ENCODE peak calls at places on chromosome 10, in seven cellular contexts. One of them, this sample, is unnamed.

GRCh38 chr10:98516352-98516751 is 69.6 kb upstream of the HPS1 start:
- DNase-seq in prostate gland: no peak
- DNase-seq in activated naive CD8-positive, alpha-beta T cell treated with anti-CD3 and anti-CD28 coated beads, Interleukin-2, amount 10 ng/mL, durations not matched to agents 7 days and 5 days: no peak
- DNase-seq in GM18507: no peak
- DNase-seq in NCI-H1105: no peak
- DNase-seq in non-pigmented ciliary epithelial cell: no peak
- DNase-seq in endodermal cell: no peak
- DNase-seq in this sample: peak; percentile 85

GRCh38 chr10:112949875-112950507 is at the start of gene TCF7L2:
- DNase-seq in endodermal cell: peak; percentile 99
- DNase-seq in NCI-H1105: peak; percentile 74
- DNase-seq in non-pigmented ciliary epithelial cell: peak; percentile 71
- DNase-seq in prostate gland: peak; percentile 97
- DNase-seq in GM18507: no peak
- DNase-seq in activated naive CD8-positive, alpha-beta T cell treated with anti-CD3 and anti-CD28 coated beads, Interleukin-2, amount 10 ng/mL, durations not matched to agents 7 days and 5 days: peak; percentile 53
- DNase-seq in this sample: peak; percentile 99

GRCh38 chr10:92131271-92131820 is 159.5 kb downstream of the CPEB3 start:
- DNase-seq in NCI-H1105: no peak
- DNase-seq in non-pigmented ciliary epithelial cell: no peak
- DNase-seq in GM18507: no peak
- DNase-seq in prostate gland: no peak
- DNase-seq in activated naive CD8-positive, alpha-beta T cell treated with anti-CD3 and anti-CD28 coated beads, Interleukin-2, amount 10 ng/mL, durations not matched to agents 7 days and 5 days: no peak
- DNase-seq in endodermal cell: no peak
- DNase-seq in this sample: no peak

GRCh38 chr10:48498940-48499510 is 105.8 kb downstream of the ARHGAP22 start:
- DNase-seq in endodermal cell: no peak
- DNase-seq in non-pigmented ciliary epithelial cell: no peak
- DNase-seq in NCI-H1105: no peak
- DNase-seq in prostate gland: no peak
- DNase-seq in GM18507: no peak
- DNase-seq in activated naive CD8-positive, alpha-beta T cell treated with anti-CD3 and anti-CD28 coated beads, Interleukin-2, amount 10 ng/mL, durations not matched to agents 7 days and 5 days: no peak
- DNase-seq in this sample: peak; percentile 23

GRCh38 chr10:77287647-77288120 is 349.9 kb downstream of the KCNMA1 start:
- DNase-seq in NCI-H1105: no peak
- DNase-seq in non-pigmented ciliary epithelial cell: no peak
- DNase-seq in endodermal cell: peak; percentile 68
- DNase-seq in GM18507: no peak
- DNase-seq in activated naive CD8-positive, alpha-beta T cell treated with anti-CD3 and anti-CD28 coated beads, Interleukin-2, amount 10 ng/mL, durations not matched to agents 7 days and 5 days: no peak
- DNase-seq in prostate gland: peak; percentile 64
- DNase-seq in this sample: peak; percentile 69

GRCh38 chr10:79393924-79394610 is 46.8 kb downstream of the PPIF start:
- DNase-seq in prostate gland: no peak
- DNase-seq in non-pigmented ciliary epithelial cell: no peak
- DNase-seq in NCI-H1105: no peak
- DNase-seq in endodermal cell: no peak
- DNase-seq in activated naive CD8-positive, alpha-beta T cell treated with anti-CD3 and anti-CD28 coated beads, Interleukin-2, amount 10 ng/mL, durations not matched to agents 7 days and 5 days: no peak
- DNase-seq in GM18507: no peak
- DNase-seq in this sample: no peak

GRCh38 chr10:132394936-132395703 is 1.9 kb upstream of the PWWP2B start:
- DNase-seq in GM18507: no peak
- DNase-seq in non-pigmented ciliary epithelial cell: no peak
- DNase-seq in activated naive CD8-positive, alpha-beta T cell treated with anti-CD3 and anti-CD28 coated beads, Interleukin-2, amount 10 ng/mL, durations not matched to agents 7 days and 5 days: no peak
- DNase-seq in NCI-H1105: no peak
- DNase-seq in endodermal cell: no peak
- DNase-seq in prostate gland: no peak
- DNase-seq in this sample: no peak

GRCh38 chr10:71266147-71266917 is 52.7 kb upstream of the SLC29A3 start:
- DNase-seq in NCI-H1105: no peak
- DNase-seq in prostate gland: no peak
- DNase-seq in endodermal cell: no peak
- DNase-seq in GM18507: no peak
- DNase-seq in non-pigmented ciliary epithelial cell: no peak
- DNase-seq in activated naive CD8-positive, alpha-beta T cell treated with anti-CD3 and anti-CD28 coated beads, Interleukin-2, amount 10 ng/mL, durations not matched to agents 7 days and 5 days: no peak
- DNase-seq in this sample: peak; percentile 85

GRCh38 chr10:122388287-122388997 is 13.9 kb downstream of the PLEKHA1 start:
- DNase-seq in non-pigmented ciliary epithelial cell: no peak
- DNase-seq in NCI-H1105: no peak
- DNase-seq in activated naive CD8-positive, alpha-beta T cell treated with anti-CD3 and anti-CD28 coated beads, Interleukin-2, amount 10 ng/mL, durations not matched to agents 7 days and 5 days: no peak
- DNase-seq in endodermal cell: no peak
- DNase-seq in prostate gland: no peak
- DNase-seq in GM18507: no peak
- DNase-seq in this sample: no peak

GRCh38 chr10:31730776-31731175 is 197.9 kb downstream of the ARHGAP12 start:
- DNase-seq in NCI-H1105: no peak
- DNase-seq in prostate gland: no peak
- DNase-seq in endodermal cell: no peak
- DNase-seq in non-pigmented ciliary epithelial cell: no peak
- DNase-seq in activated naive CD8-positive, alpha-beta T cell treated with anti-CD3 and anti-CD28 coated beads, Interleukin-2, amount 10 ng/mL, durations not matched to agents 7 days and 5 days: no peak
- DNase-seq in GM18507: no peak
- DNase-seq in this sample: peak; percentile 16

GRCh38 chr10:17730667-17731066 is 21.3 kb upstream of the TMEM236 start:
- DNase-seq in activated naive CD8-positive, alpha-beta T cell treated with anti-CD3 and anti-CD28 coated beads, Interleukin-2, amount 10 ng/mL, durations not matched to agents 7 days and 5 days: no peak
- DNase-seq in non-pigmented ciliary epithelial cell: no peak
- DNase-seq in GM18507: no peak
- DNase-seq in NCI-H1105: no peak
- DNase-seq in endodermal cell: no peak
- DNase-seq in prostate gland: no peak
- DNase-seq in this sample: no peak

GRCh38 chr10:71302874-71303568 is 16.0 kb upstream of the SLC29A3 start:
- DNase-seq in NCI-H1105: peak; percentile 22
- DNase-seq in GM18507: no peak
- DNase-seq in prostate gland: no peak
- DNase-seq in non-pigmented ciliary epithelial cell: peak; percentile 19
- DNase-seq in endodermal cell: no peak
- DNase-seq in activated naive CD8-positive, alpha-beta T cell treated with anti-CD3 and anti-CD28 coated beads, Interleukin-2, amount 10 ng/mL, durations not matched to agents 7 days and 5 days: no peak
- DNase-seq in this sample: no peak

GRCh38 chr10:969473-970150 is 18.6 kb upstream of the GTPBP4 start:
- DNase-seq in NCI-H1105: no peak
- DNase-seq in activated naive CD8-positive, alpha-beta T cell treated with anti-CD3 and anti-CD28 coated beads, Interleukin-2, amount 10 ng/mL, durations not matched to agents 7 days and 5 days: no peak
- DNase-seq in GM18507: no peak
- DNase-seq in prostate gland: no peak
- DNase-seq in non-pigmented ciliary epithelial cell: no peak
- DNase-seq in endodermal cell: no peak
- DNase-seq in this sample: no peak

GRCh38 chr10:49761789-49762565 is at the start of gene OGDHL:
- DNase-seq in GM18507: peak; percentile 25
- DNase-seq in NCI-H1105: peak; percentile 61
- DNase-seq in activated naive CD8-positive, alpha-beta T cell treated with anti-CD3 and anti-CD28 coated beads, Interleukin-2, amount 10 ng/mL, durations not matched to agents 7 days and 5 days: peak; percentile 84
- DNase-seq in non-pigmented ciliary epithelial cell: no peak
- DNase-seq in endodermal cell: peak; percentile 93
- DNase-seq in prostate gland: peak; percentile 68
- DNase-seq in this sample: peak; percentile 85

GRCh38 chr10:60124536-60124935 is 218.2 kb upstream of the CCDC6 start:
- DNase-seq in non-pigmented ciliary epithelial cell: no peak
- DNase-seq in activated naive CD8-positive, alpha-beta T cell treated with anti-CD3 and anti-CD28 coated beads, Interleukin-2, amount 10 ng/mL, durations not matched to agents 7 days and 5 days: no peak
- DNase-seq in NCI-H1105: no peak
- DNase-seq in endodermal cell: no peak
- DNase-seq in prostate gland: no peak
- DNase-seq in GM18507: no peak
- DNase-seq in this sample: no peak

GRCh38 chr10:42836771-42837468 is 54.3 kb downstream of the BMS1 start:
- DNase-seq in GM18507: no peak
- DNase-seq in non-pigmented ciliary epithelial cell: no peak
- DNase-seq in activated naive CD8-positive, alpha-beta T cell treated with anti-CD3 and anti-CD28 coated beads, Interleukin-2, amount 10 ng/mL, durations not matched to agents 7 days and 5 days: peak; percentile 33
- DNase-seq in NCI-H1105: no peak
- DNase-seq in prostate gland: no peak
- DNase-seq in endodermal cell: no peak
- DNase-seq in this sample: no peak

GRCh38 chr10:73883553-73883952 is 9.2 kb upstream of the CAMK2G start:
- DNase-seq in prostate gland: no peak
- DNase-seq in NCI-H1105: no peak
- DNase-seq in GM18507: no peak
- DNase-seq in non-pigmented ciliary epithelial cell: no peak
- DNase-seq in endodermal cell: no peak
- DNase-seq in activated naive CD8-positive, alpha-beta T cell treated with anti-CD3 and anti-CD28 coated beads, Interleukin-2, amount 10 ng/mL, durations not matched to agents 7 days and 5 days: no peak
- DNase-seq in this sample: no peak

GRCh38 chr10:132403511-132404168 is 6.6 kb downstream of the PWWP2B start:
- DNase-seq in non-pigmented ciliary epithelial cell: no peak
- DNase-seq in activated naive CD8-positive, alpha-beta T cell treated with anti-CD3 and anti-CD28 coated beads, Interleukin-2, amount 10 ng/mL, durations not matched to agents 7 days and 5 days: no peak
- DNase-seq in NCI-H1105: no peak
- DNase-seq in endodermal cell: peak; percentile 43
- DNase-seq in GM18507: no peak
- DNase-seq in prostate gland: no peak
- DNase-seq in this sample: peak; percentile 85

GRCh38 chr10:22615819-22616499 is 98.4 kb downstream of the PIP4K2A start:
- DNase-seq in activated naive CD8-positive, alpha-beta T cell treated with anti-CD3 and anti-CD28 coated beads, Interleukin-2, amount 10 ng/mL, durations not matched to agents 7 days and 5 days: no peak
- DNase-seq in NCI-H1105: no peak
- DNase-seq in prostate gland: no peak
- DNase-seq in non-pigmented ciliary epithelial cell: no peak
- DNase-seq in endodermal cell: no peak
- DNase-seq in GM18507: no peak
- DNase-seq in this sample: peak; percentile 77

GRCh38 chr10:58641095-58641531 is 128.4 kb downstream of the BICC1 start:
- DNase-seq in non-pigmented ciliary epithelial cell: peak; percentile 91
- DNase-seq in prostate gland: no peak
- DNase-seq in activated naive CD8-positive, alpha-beta T cell treated with anti-CD3 and anti-CD28 coated beads, Interleukin-2, amount 10 ng/mL, durations not matched to agents 7 days and 5 days: no peak
- DNase-seq in GM18507: no peak
- DNase-seq in endodermal cell: no peak
- DNase-seq in NCI-H1105: no peak
- DNase-seq in this sample: no peak

GRCh38 chr10:2928219-2928840 is 139.0 kb upstream of the PFKP start:
- DNase-seq in non-pigmented ciliary epithelial cell: no peak
- DNase-seq in endodermal cell: peak; percentile 94
- DNase-seq in GM18507: peak; percentile 70
- DNase-seq in prostate gland: peak; percentile 73
- DNase-seq in NCI-H1105: peak; percentile 27
- DNase-seq in activated naive CD8-positive, alpha-beta T cell treated with anti-CD3 and anti-CD28 coated beads, Interleukin-2, amount 10 ng/mL, durations not matched to agents 7 days and 5 days: peak; percentile 63
- DNase-seq in this sample: peak; percentile 84

GRCh38 chr10:19325581-19325980 is 277.0 kb downstream of the MALRD1 start:
- DNase-seq in endodermal cell: no peak
- DNase-seq in activated naive CD8-positive, alpha-beta T cell treated with anti-CD3 and anti-CD28 coated beads, Interleukin-2, amount 10 ng/mL, durations not matched to agents 7 days and 5 days: no peak
- DNase-seq in NCI-H1105: no peak
- DNase-seq in non-pigmented ciliary epithelial cell: no peak
- DNase-seq in GM18507: no peak
- DNase-seq in prostate gland: no peak
- DNase-seq in this sample: no peak

GRCh38 chr10:124612611-124613498 is 131.3 kb downstream of the FAM53B start:
- DNase-seq in prostate gland: no peak
- DNase-seq in GM18507: no peak
- DNase-seq in endodermal cell: peak; percentile 90
- DNase-seq in non-pigmented ciliary epithelial cell: no peak
- DNase-seq in activated naive CD8-positive, alpha-beta T cell treated with anti-CD3 and anti-CD28 coated beads, Interleukin-2, amount 10 ng/mL, durations not matched to agents 7 days and 5 days: no peak
- DNase-seq in NCI-H1105: no peak
- DNase-seq in this sample: peak; percentile 69

GRCh38 chr10:33370434-33370930 is 36.0 kb upstream of the NRP1 start:
- DNase-seq in activated naive CD8-positive, alpha-beta T cell treated with anti-CD3 and anti-CD28 coated beads, Interleukin-2, amount 10 ng/mL, durations not matched to agents 7 days and 5 days: no peak
- DNase-seq in non-pigmented ciliary epithelial cell: no peak
- DNase-seq in endodermal cell: no peak
- DNase-seq in NCI-H1105: no peak
- DNase-seq in prostate gland: no peak
- DNase-seq in GM18507: no peak
- DNase-seq in this sample: no peak

GRCh38 chr10:95560288-95561199 is 627 bp downstream of the SORBS1 start:
- DNase-seq in prostate gland: peak; percentile 56
- DNase-seq in activated naive CD8-positive, alpha-beta T cell treated with anti-CD3 and anti-CD28 coated beads, Interleukin-2, amount 10 ng/mL, durations not matched to agents 7 days and 5 days: peak; percentile 54
- DNase-seq in NCI-H1105: no peak
- DNase-seq in non-pigmented ciliary epithelial cell: no peak
- DNase-seq in GM18507: peak; percentile 33
- DNase-seq in endodermal cell: peak; percentile 88
- DNase-seq in this sample: peak; percentile 79

GRCh38 chr10:26216577-26216948 is at the start of gene GAD2:
- DNase-seq in GM18507: no peak
- DNase-seq in activated naive CD8-positive, alpha-beta T cell treated with anti-CD3 and anti-CD28 coated beads, Interleukin-2, amount 10 ng/mL, durations not matched to agents 7 days and 5 days: peak; percentile 35
- DNase-seq in endodermal cell: peak; percentile 74
- DNase-seq in prostate gland: no peak
- DNase-seq in NCI-H1105: no peak
- DNase-seq in non-pigmented ciliary epithelial cell: no peak
- DNase-seq in this sample: no peak

GRCh38 chr10:102675887-102676616 is 31.8 kb downstream of the TRIM8 start:
- DNase-seq in non-pigmented ciliary epithelial cell: peak; percentile 96
- DNase-seq in endodermal cell: no peak
- DNase-seq in NCI-H1105: no peak
- DNase-seq in activated naive CD8-positive, alpha-beta T cell treated with anti-CD3 and anti-CD28 coated beads, Interleukin-2, amount 10 ng/mL, durations not matched to agents 7 days and 5 days: no peak
- DNase-seq in GM18507: no peak
- DNase-seq in prostate gland: no peak
- DNase-seq in this sample: peak; percentile 96

GRCh38 chr10:29689001-29689400 is 54.2 kb upstream of the SVIL start:
- DNase-seq in non-pigmented ciliary epithelial cell: peak; percentile 35
- DNase-seq in prostate gland: no peak
- DNase-seq in NCI-H1105: no peak
- DNase-seq in activated naive CD8-positive, alpha-beta T cell treated with anti-CD3 and anti-CD28 coated beads, Interleukin-2, amount 10 ng/mL, durations not matched to agents 7 days and 5 days: no peak
- DNase-seq in endodermal cell: no peak
- DNase-seq in GM18507: no peak
- DNase-seq in this sample: no peak

GRCh38 chr10:32056136-32057040 is at the start of gene KIF5B:
- DNase-seq in activated naive CD8-positive, alpha-beta T cell treated with anti-CD3 and anti-CD28 coated beads, Interleukin-2, amount 10 ng/mL, durations not matched to agents 7 days and 5 days: peak; percentile 95
- DNase-seq in GM18507: peak; percentile 98
- DNase-seq in endodermal cell: peak; percentile 95
- DNase-seq in NCI-H1105: peak; percentile 59
- DNase-seq in non-pigmented ciliary epithelial cell: no peak
- DNase-seq in prostate gland: peak; percentile 86
- DNase-seq in this sample: peak; percentile 94

GRCh38 chr10:10811562-10811961 is 206.1 kb upstream of the CELF2 start:
- DNase-seq in activated naive CD8-positive, alpha-beta T cell treated with anti-CD3 and anti-CD28 coated beads, Interleukin-2, amount 10 ng/mL, durations not matched to agents 7 days and 5 days: no peak
- DNase-seq in GM18507: no peak
- DNase-seq in prostate gland: no peak
- DNase-seq in NCI-H1105: no peak
- DNase-seq in non-pigmented ciliary epithelial cell: no peak
- DNase-seq in endodermal cell: no peak
- DNase-seq in this sample: no peak

GRCh38 chr10:132926070-132926469 is 16.3 kb downstream of the CFAP46 start:
- DNase-seq in prostate gland: no peak
- DNase-seq in endodermal cell: no peak
- DNase-seq in GM18507: no peak
- DNase-seq in NCI-H1105: no peak
- DNase-seq in activated naive CD8-positive, alpha-beta T cell treated with anti-CD3 and anti-CD28 coated beads, Interleukin-2, amount 10 ng/mL, durations not matched to agents 7 days and 5 days: no peak
- DNase-seq in non-pigmented ciliary epithelial cell: no peak
- DNase-seq in this sample: no peak

GRCh38 chr10:16986406-16987128 is 143.0 kb downstream of the CUBN start:
- DNase-seq in activated naive CD8-positive, alpha-beta T cell treated with anti-CD3 and anti-CD28 coated beads, Interleukin-2, amount 10 ng/mL, durations not matched to agents 7 days and 5 days: no peak
- DNase-seq in GM18507: no peak
- DNase-seq in endodermal cell: peak; percentile 24
- DNase-seq in prostate gland: peak; percentile 51
- DNase-seq in NCI-H1105: no peak
- DNase-seq in non-pigmented ciliary epithelial cell: no peak
- DNase-seq in this sample: no peak

GRCh38 chr10:123165445-123166072 is 11.4 kb downstream of the BUB3 start:
- DNase-seq in activated naive CD8-positive, alpha-beta T cell treated with anti-CD3 and anti-CD28 coated beads, Interleukin-2, amount 10 ng/mL, durations not matched to agents 7 days and 5 days: no peak
- DNase-seq in endodermal cell: no peak
- DNase-seq in NCI-H1105: no peak
- DNase-seq in prostate gland: no peak
- DNase-seq in GM18507: no peak
- DNase-seq in non-pigmented ciliary epithelial cell: no peak
- DNase-seq in this sample: no peak

GRCh38 chr10:13404791-13405190 is 56.7 kb upstream of the SEPHS1 start:
- DNase-seq in GM18507: no peak
- DNase-seq in endodermal cell: no peak
- DNase-seq in prostate gland: no peak
- DNase-seq in NCI-H1105: no peak
- DNase-seq in non-pigmented ciliary epithelial cell: no peak
- DNase-seq in activated naive CD8-positive, alpha-beta T cell treated with anti-CD3 and anti-CD28 coated beads, Interleukin-2, amount 10 ng/mL, durations not matched to agents 7 days and 5 days: no peak
- DNase-seq in this sample: no peak

GRCh38 chr10:42428534-42428933 is 209.8 kb downstream of the ZNF33B start:
- DNase-seq in non-pigmented ciliary epithelial cell: no peak
- DNase-seq in endodermal cell: no peak
- DNase-seq in prostate gland: no peak
- DNase-seq in GM18507: no peak
- DNase-seq in NCI-H1105: no peak
- DNase-seq in activated naive CD8-positive, alpha-beta T cell treated with anti-CD3 and anti-CD28 coated beads, Interleukin-2, amount 10 ng/mL, durations not matched to agents 7 days and 5 days: no peak
- DNase-seq in this sample: no peak

GRCh38 chr10:51422311-51423120 is 276.9 kb downstream of the CSTF2T start:
- DNase-seq in endodermal cell: peak; percentile 81
- DNase-seq in activated naive CD8-positive, alpha-beta T cell treated with anti-CD3 and anti-CD28 coated beads, Interleukin-2, amount 10 ng/mL, durations not matched to agents 7 days and 5 days: no peak
- DNase-seq in GM18507: peak; percentile 23
- DNase-seq in NCI-H1105: no peak
- DNase-seq in prostate gland: peak; percentile 33
- DNase-seq in non-pigmented ciliary epithelial cell: peak; percentile 23
- DNase-seq in this sample: no peak

GRCh38 chr10:18164771-18165361 is 24.6 kb downstream of the CACNB2 start:
- DNase-seq in activated naive CD8-positive, alpha-beta T cell treated with anti-CD3 and anti-CD28 coated beads, Interleukin-2, amount 10 ng/mL, durations not matched to agents 7 days and 5 days: no peak
- DNase-seq in NCI-H1105: no peak
- DNase-seq in GM18507: no peak
- DNase-seq in prostate gland: no peak
- DNase-seq in non-pigmented ciliary epithelial cell: peak; percentile 82
- DNase-seq in endodermal cell: no peak
- DNase-seq in this sample: no peak

GRCh38 chr10:131323880-131324279 is 12.4 kb upstream of the TCERG1L start:
- DNase-seq in GM18507: no peak
- DNase-seq in NCI-H1105: no peak
- DNase-seq in prostate gland: no peak
- DNase-seq in activated naive CD8-positive, alpha-beta T cell treated with anti-CD3 and anti-CD28 coated beads, Interleukin-2, amount 10 ng/mL, durations not matched to agents 7 days and 5 days: no peak
- DNase-seq in endodermal cell: no peak
- DNase-seq in non-pigmented ciliary epithelial cell: no peak
- DNase-seq in this sample: no peak